ENCODE peak calls at places on chromosome 18, in seven cellular contexts. Q is fibroblast of pulmonary artery, V is endothelial cell, N is cardiac fibroblast, A is MM.1S, G is AG09319, Y is neural crest cell. C is an unnamed sample.

GRCh38 chr18:55699233-55699765 is 111.3 kb upstream of the TCF4 start:
- DNase-seq in A (no peak), V (no peak), Y (no peak), Q (peak), G (no peak), N (peak), C (no peak)

GRCh38 chr18:49613141-49613641 is 51.3 kb downstream of the LIPG start:
- DNase-seq in N (no peak), Q (no peak), G (no peak), V (no peak), Y (no peak), A (no peak), C (no peak)

GRCh38 chr18:48621240-48621639 is 82.4 kb downstream of the CTIF start:
- DNase-seq in Q (peak), V (no peak), Y (no peak), G (no peak), A (no peak), N (peak), C (no peak)

GRCh38 chr18:7084080-7084765 is 33.4 kb downstream of the LAMA1 start:
- DNase-seq in V (no peak), N (peak), G (no peak), Q (peak), A (no peak), Y (no peak), C (no peak)

GRCh38 chr18:13035249-13035914 is 44.2 kb downstream of the CEP192 start:
- DNase-seq in V (no peak), G (no peak), N (peak), Q (peak), Y (no peak), A (no peak), C (no peak)

GRCh38 chr18:59916746-59917145 is 16.9 kb downstream of the PMAIP1 start:
- DNase-seq in V (no peak), N (no peak), G (no peak), A (no peak), Y (no peak), Q (no peak), C (no peak)

GRCh38 chr18:7958897-7959146 is 391.7 kb downstream of the PTPRM start:
- DNase-seq in N (no peak), G (no peak), A (peak), Q (no peak), V (no peak), Y (no peak), C (no peak)

GRCh38 chr18:28469946-28470345 is 293.0 kb upstream of the CDH2 start:
- DNase-seq in N (no peak), Q (no peak), G (no peak), Y (no peak), A (no peak), V (no peak), C (no peak)

GRCh38 chr18:23498877-23499570 is 4.3 kb upstream of the RMC1 start:
- DNase-seq in Y (peak), Q (peak), A (peak), N (peak), G (peak), V (peak), C (peak)
- TF ChIP-seq CTCF in Y (peak), Q (peak), A (peak), N (peak), G (no peak), V (peak), C (peak)

DNA sequence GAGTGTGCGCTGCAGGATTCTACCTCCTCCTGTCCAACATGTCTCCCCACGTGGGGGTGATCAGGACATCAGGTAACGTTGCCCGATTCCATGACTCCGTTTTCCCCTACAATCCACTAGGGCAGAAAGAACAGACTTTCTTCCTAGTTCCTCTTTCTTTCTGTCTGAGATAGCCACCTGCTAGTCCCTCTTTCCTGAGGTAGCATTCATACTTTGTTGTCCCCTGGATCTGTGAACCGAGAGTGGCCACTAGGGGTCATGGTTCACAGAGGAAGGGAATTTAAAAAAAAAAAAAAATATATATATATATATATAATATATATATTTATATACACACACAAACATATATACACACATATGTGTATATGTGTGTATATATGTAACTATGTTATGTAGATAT is 210.0 kb upstream of the ZNF521 start:
- DNase-seq in G (peak), V (peak), N (peak), Y (peak), A (peak), Q (peak), C (peak)
- TF ChIP-seq CTCF in G (peak), V (peak), N (peak), Y (peak), A (peak), Q (peak), C (peak)

GRCh38 chr18:58140366-58141325 is 96.6 kb downstream of the NEDD4L start:
- DNase-seq in A (no peak), G (no peak), V (no peak), Q (no peak), N (no peak), Y (no peak), C (no peak)
- TF ChIP-seq CTCF in A (no peak), G (no peak), V (no peak), Q (no peak), N (no peak), Y (no peak), C (no peak)

GRCh38 chr18:21745234-21745633 is 4.6 kb downstream of the MIB1 start:
- DNase-seq in Q (no peak), Y (no peak), V (no peak), A (no peak), G (no peak), N (no peak), C (no peak)
- TF ChIP-seq CTCF in Q (no peak), Y (no peak), V (no peak), A (peak), G (no peak), N (no peak), C (peak)

DNA sequence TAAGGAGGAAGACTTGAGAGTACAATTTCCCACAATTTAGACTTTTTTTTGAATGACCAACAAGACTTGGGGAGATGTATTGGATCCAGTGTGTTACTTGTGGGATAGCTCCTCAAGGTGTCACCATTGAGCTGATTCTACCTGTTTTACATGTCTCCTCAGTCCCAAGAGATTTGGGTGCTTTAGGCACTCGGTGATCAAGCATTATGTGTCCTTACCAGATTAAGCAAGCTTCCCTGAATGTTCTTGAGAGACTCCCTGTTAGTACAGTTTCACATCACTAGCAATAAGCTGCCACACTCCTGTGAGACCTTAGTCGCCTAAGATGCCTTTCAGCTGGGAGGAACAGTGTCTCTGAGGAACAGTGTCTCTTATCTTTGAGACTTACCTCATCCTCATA is 384.3 kb upstream of the SYT4 start:
- DNase-seq in Y (no peak), A (peak), Q (peak), G (no peak), V (peak), N (peak), C (no peak)
- TF ChIP-seq CTCF in Y (peak), A (peak), Q (peak), G (peak), V (no peak), N (peak), C (peak)

GRCh38 chr18:46946656-46947282 is 29.4 kb downstream of the KATNAL2 start:
- DNase-seq in A (peak), V (peak), N (peak), Y (peak), Q (peak), G (peak), C (peak)

GRCh38 chr18:46953195-46953594 is 35.8 kb downstream of the KATNAL2 start:
- DNase-seq in Q (no peak), N (no peak), A (no peak), Y (no peak), G (no peak), V (no peak), C (no peak)

GRCh38 chr18:46950064-46950656 is 32.8 kb downstream of the KATNAL2 start:
- DNase-seq in G (no peak), N (peak), Y (no peak), Q (peak), V (no peak), A (peak), C (peak)
- TF ChIP-seq CTCF in G (peak), N (peak), Y (peak), Q (peak), V (peak), A (peak), C (peak)

GRCh38 chr18:10784596-10785202 is 258.9 kb downstream of the NAPG start:
- DNase-seq in N (no peak), A (no peak), G (no peak), Q (no peak), V (no peak), Y (no peak), C (no peak)
- TF ChIP-seq CTCF in N (no peak), A (no peak), G (no peak), Q (no peak), V (no peak), Y (no peak), C (no peak)

GRCh38 chr18:34620258-34620861 is 89.7 kb upstream of the DTNA start:
- DNase-seq in V (no peak), Q (no peak), A (no peak), Y (no peak), G (no peak), N (no peak), C (no peak)
- TF ChIP-seq CTCF in V (no peak), Q (no peak), A (no peak), Y (no peak), G (no peak), N (no peak), C (no peak)

GRCh38 chr18:40582105-40582504 is 1372.9 kb upstream of the PIK3C3 start:
- DNase-seq in G (no peak), Y (no peak), Q (no peak), V (no peak), N (no peak), A (no peak), C (no peak)
- TF ChIP-seq CTCF in G (no peak), Y (peak), Q (no peak), V (no peak), N (peak), A (no peak), C (no peak)